ENCODE peak calls at places on chromosomes 5 and 9, in nine cellular contexts. V is GM12878, C is brain microvascular endothelial cell, Y is ovary, R is tibial artery, X is fibroblast of pulmonary artery, A is GM13977, D is A549, U is heart left ventricle. Q is an unnamed sample.
A peak's percentile ranks its signal among the peaks of the same experiment; 100 is the strongest.

GRCh38 chr5:50667653-50668403 is 1.4 kb downstream of the PARP8 start:
- DNase-seq in R (peak; percentile 81), D (no peak), A (peak; percentile 78), C (peak; percentile 61), Y (peak; percentile 82), V (peak; percentile 55), X (peak; percentile 35), U (peak; percentile 74), Q (peak; percentile 70)

GRCh38 chr5:172370648-172371248 is 83.6 kb downstream of the SH3PXD2B start:
- DNase-seq in Y (no peak), X (peak; percentile 77), C (peak; percentile 69), D (peak; percentile 23), R (no peak), U (no peak), V (no peak), A (no peak), Q (peak; percentile 62)

GRCh38 chr5:173902743-173903142 is 14.6 kb downstream of the CPEB4 start:
- DNase-seq in R (no peak), C (no peak), A (no peak), D (no peak), Y (no peak), U (no peak), X (no peak), V (no peak), Q (no peak)

GRCh38 chr5:76867827-76868693 is 18.2 kb downstream of the S100Z start:
- DNase-seq in V (peak; percentile 39), U (peak; percentile 62), A (peak; percentile 72), C (peak; percentile 75), X (peak; percentile 84), D (peak; percentile 55), R (no peak), Y (no peak), Q (peak; percentile 82)

GRCh38 chr9:122186301-122186700 is 26.6 kb downstream of the MORN5 start:
- DNase-seq in A (no peak), D (no peak), V (no peak), C (no peak), U (no peak), Y (no peak), R (no peak), X (no peak), Q (no peak)

GRCh38 chr5:77558266-77558665 is 66.2 kb upstream of the WDR41 start:
- DNase-seq in D (no peak), A (no peak), U (peak; percentile 28), X (no peak), C (no peak), R (no peak), Y (no peak), V (no peak), Q (no peak)

GRCh38 chr5:127518319-127518621 is 830 bp downstream of the PRRC1 start:
- DNase-seq in V (peak; percentile 23), R (no peak), D (no peak), C (no peak), Y (no peak), A (peak; percentile 43), X (peak; percentile 70), U (no peak), Q (no peak)

GRCh38 chr5:149151717-149152116 is 10.4 kb downstream of the ABLIM3 start:
- DNase-seq in U (no peak), A (no peak), Y (no peak), V (no peak), D (no peak), C (no peak), X (peak; percentile 54), R (no peak), Q (no peak)

GRCh38 chr5:14681236-14681752 is 16.8 kb downstream of the OTULIN start:
- DNase-seq in V (no peak), Y (no peak), X (no peak), U (peak; percentile 65), D (no peak), C (no peak), R (no peak), A (no peak), Q (no peak)

GRCh38 chr5:94690778-94691177 is 72.3 kb downstream of the SLF1 start:
- DNase-seq in C (no peak), X (no peak), V (no peak), R (no peak), U (no peak), Y (no peak), D (no peak), A (no peak), Q (no peak)

GRCh38 chr9:86773437-86773836 is 173.9 kb downstream of the GAS1 start:
- DNase-seq in R (no peak), U (no peak), A (no peak), D (no peak), C (no peak), V (no peak), Y (no peak), X (no peak), Q (no peak)

GRCh38 chr9:19924090-19924489 is 135.3 kb upstream of the SLC24A2 start:
- DNase-seq in D (no peak), Y (no peak), A (no peak), V (no peak), C (no peak), U (no peak), X (peak; percentile 13), R (no peak), Q (no peak)

GRCh38 chr9:126957687-126958053 is 43.1 kb downstream of the RALGPS1 start:
- DNase-seq in R (no peak), Y (no peak), C (peak; percentile 19), D (no peak), U (no peak), A (no peak), X (peak; percentile 49), V (no peak), Q (no peak)

DNA sequence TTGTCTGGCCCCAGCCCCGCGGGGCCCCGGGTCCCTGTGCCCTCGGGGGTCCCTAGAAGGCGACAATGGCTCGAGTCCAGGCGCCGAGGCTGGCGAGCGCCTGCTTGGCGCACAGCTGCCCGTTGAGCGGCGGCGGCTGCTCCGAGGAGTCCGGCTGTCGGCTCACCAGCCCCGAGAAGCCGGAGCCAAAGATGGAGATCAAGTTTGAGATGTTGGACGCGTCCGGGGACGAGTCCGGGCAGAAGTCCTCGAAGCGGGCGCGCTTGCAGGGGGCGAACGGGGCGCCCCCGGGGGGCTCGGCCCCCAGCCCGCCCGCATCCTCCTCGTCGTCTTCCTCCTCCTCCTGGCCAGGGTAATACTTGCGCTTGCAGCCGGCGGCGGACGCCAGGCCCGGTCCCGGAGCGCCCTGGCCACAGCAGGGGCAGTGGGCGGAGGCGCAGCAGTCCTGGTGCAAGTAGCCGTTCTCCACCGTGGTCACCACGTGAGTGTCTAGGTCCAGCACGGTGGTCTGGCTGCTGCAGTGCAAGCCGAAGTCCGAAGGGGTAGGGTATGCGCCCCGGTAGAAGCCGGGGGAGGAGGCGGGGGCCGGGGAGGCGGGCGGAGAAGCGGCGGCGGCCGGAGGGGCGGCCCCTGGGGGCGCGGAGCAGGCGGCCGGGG is 1.1 kb downstream of the IER5L start:
- DNase-seq in A (peak; percentile 59), D (no peak), X (peak; percentile 56), C (peak; percentile 20), U (peak; percentile 58), Y (peak; percentile 71), R (peak; percentile 74), V (no peak), Q (peak; percentile 51)
- TF ChIP-seq CTCF in A (no peak), D (no peak), X (no peak), C (no peak), U (no peak), Y (no peak), R (no peak), V (no peak), Q (no peak)

GRCh38 chr5:80885698-80886000 is 74.5 kb upstream of the RASGRF2 start:
- DNase-seq in A (no peak), V (no peak), R (no peak), U (no peak), Y (no peak), D (no peak), C (no peak), X (peak; percentile 23), Q (no peak)

GRCh38 chr5:80881726-80882125 is 78.4 kb upstream of the RASGRF2 start:
- DNase-seq in D (no peak), U (no peak), V (no peak), C (no peak), A (no peak), X (no peak), R (no peak), Y (no peak), Q (no peak)

GRCh38 chr5:80884851-80885697 is 75.1 kb upstream of the RASGRF2 start:
- DNase-seq in D (no peak), Y (no peak), R (no peak), V (no peak), X (no peak), U (no peak), A (no peak), C (peak; percentile 20), Q (no peak)

DNA sequence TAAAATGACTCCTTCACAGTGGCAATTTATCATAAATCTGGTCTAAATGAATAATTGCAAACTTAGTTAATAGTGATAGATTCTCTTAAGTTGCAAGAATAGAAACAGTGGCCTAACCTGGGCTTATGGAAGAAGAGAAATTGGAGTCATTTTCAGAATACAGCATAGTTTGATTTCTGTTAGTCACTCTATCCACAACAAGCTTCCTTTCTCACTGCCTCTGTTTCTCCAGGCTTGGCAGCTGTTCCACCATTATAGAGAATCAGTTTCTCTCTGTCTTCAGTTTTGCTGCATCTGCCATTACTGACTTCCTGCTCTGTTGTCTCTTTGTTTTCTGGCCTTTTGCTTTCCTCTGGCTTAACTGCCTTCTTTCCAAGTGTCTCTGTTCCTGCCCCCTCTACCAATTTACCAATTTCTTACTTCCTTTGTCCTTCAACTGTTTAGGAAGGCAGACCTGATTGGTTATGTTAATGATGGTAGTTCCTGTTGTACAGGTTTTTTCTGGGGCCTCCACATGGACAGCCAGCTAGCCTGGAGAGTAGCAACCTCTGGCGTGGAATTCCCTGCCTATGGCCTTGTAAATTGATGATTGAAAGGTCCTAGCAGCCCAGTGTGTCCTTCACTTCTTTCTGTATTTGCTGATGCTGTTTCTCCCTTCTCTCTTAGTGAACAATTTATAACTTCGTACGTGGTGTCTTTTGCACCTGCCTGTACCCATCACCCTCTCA is 75.9 kb upstream of the RASGRF2 start:
- DNase-seq in D (no peak), X (no peak), V (no peak), Y (no peak), U (no peak), R (no peak), A (no peak), C (no peak), Q (no peak)
- TF ChIP-seq CTCF in D (no peak), X (no peak), V (no peak), Y (no peak), U (no peak), R (no peak), A (no peak), C (no peak), Q (no peak)

GRCh38 chr5:108278285-108279240 is 103.3 kb downstream of the FBXL17 start:
- DNase-seq in R (no peak), V (no peak), X (no peak), U (no peak), Y (no peak), D (no peak), C (no peak), A (no peak), Q (no peak)
- TF ChIP-seq CTCF in R (no peak), V (peak; percentile 13), X (no peak), U (no peak), Y (no peak), D (no peak), C (no peak), A (no peak), Q (no peak)

DNA sequence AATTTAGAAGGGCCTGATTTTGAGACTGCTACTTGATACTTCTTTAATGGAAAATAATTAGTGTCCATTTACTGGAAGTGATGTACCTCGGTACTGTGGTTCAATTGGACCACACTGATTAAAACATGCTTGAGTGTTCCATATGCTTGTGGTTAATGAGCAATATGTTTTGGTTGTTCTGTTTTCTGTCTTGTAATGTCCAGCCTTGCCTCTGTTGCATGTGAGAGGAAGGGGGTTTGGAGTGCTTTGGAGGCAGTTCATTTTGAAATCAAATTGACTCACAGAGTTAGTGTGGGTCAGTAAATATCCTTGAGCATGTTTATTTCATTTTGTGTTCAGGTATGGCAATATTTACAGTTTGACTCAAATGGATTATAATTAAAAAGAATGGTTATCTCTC is 334.4 kb downstream of the ARHGEF28 start:
- DNase-seq in U (no peak), D (no peak), A (no peak), Y (no peak), R (no peak), V (no peak), C (no peak), X (no peak), Q (no peak)
- TF ChIP-seq CTCF in U (no peak), D (no peak), A (no peak), Y (no peak), R (no peak), V (no peak), C (no peak), X (no peak), Q (no peak)